ENCODE peak calls at places on chromosomes 5 and 9, in eight cellular contexts. T is T follicular helper cell, R is PC-9, K is hepatic stellate cell, U is progenitor cell of endocrine pancreas, W is AML-193, F is HuH-7.5, A is fibroblast of the aortic adventitia. V is an unnamed sample.

GRCh38 chr5:108727639-108728565 is 19.8 kb upstream of the FER start:
- DNase-seq in T (no peak), R (peak), K (peak), U (peak), W (peak), F (peak), A (peak), V (peak)

GRCh38 chr5:39716532-39716971 is 291.8 kb upstream of the DAB2 start:
- DNase-seq in T (no peak), R (peak), K (peak), U (peak), W (peak), F (peak), A (peak), V (peak)

GRCh38 chr5:171162602-171163001 is 146.4 kb upstream of the TLX3 start:
- DNase-seq in T (no peak), R (no peak), K (peak), U (no peak), W (no peak), F (no peak), A (no peak), V (peak)

GRCh38 chr9:74920944-74921626 is 31.6 kb downstream of the C9orf40 start:
- DNase-seq in T (no peak), R (no peak), K (no peak), U (no peak), W (no peak), F (no peak), A (no peak), V (no peak)

GRCh38 chr9:81225586-81225985 is 463.8 kb downstream of the TLE1 start:
- DNase-seq in T (no peak), R (no peak), K (no peak), U (no peak), W (no peak), F (no peak), A (no peak), V (no peak)

GRCh38 chr9:27572566-27572917 is 739 bp downstream of the C9orf72 start:
- DNase-seq in T (peak), R (no peak), K (peak), U (no peak), W (peak), F (peak), A (peak), V (peak)

GRCh38 chr5:124154714-124155113 is 591.7 kb downstream of the ZNF608 start:
- DNase-seq in T (no peak), R (no peak), K (no peak), U (no peak), W (no peak), F (no peak), A (no peak), V (no peak)

GRCh38 chr5:88298425-88298824 is 29.8 kb upstream of the TMEM161B start:
- DNase-seq in T (no peak), R (no peak), K (peak), U (no peak), W (no peak), F (no peak), A (peak), V (no peak)

GRCh38 chr9:137077010-137077747 is at the start of gene UAP1L1:
- DNase-seq in T (peak), R (peak), K (peak), U (no peak), W (peak), F (peak), A (peak), V (no peak)

GRCh38 chr5:125582358-125582757 is 835.9 kb upstream of the ZNF608 start:
- DNase-seq in T (no peak), R (no peak), K (no peak), U (no peak), W (no peak), F (no peak), A (peak), V (no peak)

GRCh38 chr5:59422026-59422941 is 471.2 kb downstream of the PDE4D start:
- DNase-seq in T (no peak), R (no peak), K (no peak), U (no peak), W (no peak), F (no peak), A (no peak), V (no peak)

GRCh38 chr5:104298518-104298917 is 735.9 kb upstream of the NUDT12 start:
- DNase-seq in T (no peak), R (no peak), K (no peak), U (no peak), W (no peak), F (no peak), A (no peak), V (no peak)

GRCh38 chr9:131670247-131670681 is 69.6 kb downstream of the RAPGEF1 start:
- DNase-seq in T (no peak), R (no peak), K (no peak), U (no peak), W (no peak), F (no peak), A (no peak), V (no peak)

GRCh38 chr9:71854811-71855210 is 56.2 kb downstream of the ABHD17B start:
- DNase-seq in T (no peak), R (no peak), K (no peak), U (no peak), W (no peak), F (no peak), A (no peak), V (no peak)

GRCh38 chr9:130893250-130894101 is 3.1 kb downstream of the QRFP start:
- DNase-seq in T (no peak), R (no peak), K (no peak), U (no peak), W (no peak), F (no peak), A (no peak), V (no peak)

GRCh38 chr5:65299841-65300240 is 181.9 kb downstream of the ADAMTS6 start:
- DNase-seq in T (no peak), R (no peak), K (peak), U (no peak), W (no peak), F (no peak), A (peak), V (no peak)

GRCh38 chr5:96936431-96937221 is 746 bp downstream of the LNPEP start:
- DNase-seq in T (peak), R (peak), K (no peak), U (peak), W (no peak), F (no peak), A (peak), V (peak)

GRCh38 chr9:35452481-35452880 is 37.4 kb upstream of the RUSC2 start:
- DNase-seq in T (no peak), R (no peak), K (no peak), U (no peak), W (no peak), F (no peak), A (peak), V (no peak)

GRCh38 chr9:128587453-128587852 is 35.1 kb downstream of the SPTAN1 start:
- DNase-seq in T (peak), R (no peak), K (no peak), U (no peak), W (no peak), F (no peak), A (no peak), V (no peak)